ENCODE peak calls at places on chromosome 13, in nine cellular contexts. One of them, this sample, is unnamed.

GRCh38 chr13:42174344-42175162 is 97.4 kb upstream of the AKAP11 start:
- DNase-seq in sigmoid colon: no peak
- DNase-seq in upper lobe of left lung: no peak
- DNase-seq in IMR-90: peak; percentile 73
- DNase-seq in RWPE2: no peak
- DNase-seq in suprapubic skin: no peak
- DNase-seq in esophagus squamous epithelium: no peak
- DNase-seq in dorsolateral prefrontal cortex: no peak
- DNase-seq in HFF-Myc: no peak
- DNase-seq in this sample: no peak

GRCh38 chr13:33816912-33817311 is 1.0 kb upstream of the RFC3 start:
- DNase-seq in esophagus squamous epithelium: no peak
- DNase-seq in IMR-90: no peak
- DNase-seq in RWPE2: no peak
- DNase-seq in dorsolateral prefrontal cortex: no peak
- DNase-seq in upper lobe of left lung: no peak
- DNase-seq in suprapubic skin: no peak
- DNase-seq in sigmoid colon: no peak
- DNase-seq in HFF-Myc: no peak
- DNase-seq in this sample: no peak

GRCh38 chr13:109336730-109337129 is 449.7 kb downstream of the IRS2 start:
- DNase-seq in IMR-90: peak; percentile 85
- DNase-seq in RWPE2: no peak
- DNase-seq in upper lobe of left lung: no peak
- DNase-seq in dorsolateral prefrontal cortex: no peak
- DNase-seq in suprapubic skin: no peak
- DNase-seq in esophagus squamous epithelium: no peak
- DNase-seq in sigmoid colon: no peak
- DNase-seq in HFF-Myc: no peak
- DNase-seq in this sample: peak; percentile 74

GRCh38 chr13:48531416-48532145 is 1.3 kb downstream of the RCBTB2 start:
- DNase-seq in IMR-90: no peak
- DNase-seq in RWPE2: no peak
- DNase-seq in esophagus squamous epithelium: no peak
- DNase-seq in upper lobe of left lung: no peak
- DNase-seq in dorsolateral prefrontal cortex: no peak
- DNase-seq in HFF-Myc: no peak
- DNase-seq in suprapubic skin: no peak
- DNase-seq in sigmoid colon: no peak
- DNase-seq in this sample: no peak

GRCh38 chr13:50699874-50700663 is 143.4 kb downstream of the DLEU7 start:
- DNase-seq in suprapubic skin: no peak
- DNase-seq in dorsolateral prefrontal cortex: no peak
- DNase-seq in sigmoid colon: no peak
- DNase-seq in upper lobe of left lung: no peak
- DNase-seq in IMR-90: no peak
- DNase-seq in esophagus squamous epithelium: no peak
- DNase-seq in RWPE2: no peak
- DNase-seq in HFF-Myc: no peak
- DNase-seq in this sample: no peak

GRCh38 chr13:27283906-27284523 is 13.4 kb downstream of the RASL11A start:
- DNase-seq in esophagus squamous epithelium: no peak
- DNase-seq in dorsolateral prefrontal cortex: no peak
- DNase-seq in IMR-90: no peak
- DNase-seq in suprapubic skin: no peak
- DNase-seq in HFF-Myc: no peak
- DNase-seq in sigmoid colon: no peak
- DNase-seq in upper lobe of left lung: no peak
- DNase-seq in RWPE2: no peak
- DNase-seq in this sample: no peak

GRCh38 chr13:108606424-108606823 is 23.0 kb upstream of the MYO16 start:
- DNase-seq in sigmoid colon: no peak
- DNase-seq in RWPE2: no peak
- DNase-seq in suprapubic skin: no peak
- DNase-seq in HFF-Myc: no peak
- DNase-seq in upper lobe of left lung: no peak
- DNase-seq in esophagus squamous epithelium: no peak
- DNase-seq in dorsolateral prefrontal cortex: no peak
- DNase-seq in IMR-90: no peak
- DNase-seq in this sample: no peak

GRCh38 chr13:79777504-79777903 is 296.5 kb downstream of the NDFIP2 start:
- DNase-seq in esophagus squamous epithelium: no peak
- DNase-seq in HFF-Myc: no peak
- DNase-seq in sigmoid colon: no peak
- DNase-seq in IMR-90: no peak
- DNase-seq in dorsolateral prefrontal cortex: no peak
- DNase-seq in suprapubic skin: no peak
- DNase-seq in RWPE2: no peak
- DNase-seq in upper lobe of left lung: no peak
- DNase-seq in this sample: no peak

GRCh38 chr13:23428183-23428528 is 5.3 kb downstream of the SACS start:
- DNase-seq in suprapubic skin: no peak
- DNase-seq in RWPE2: no peak
- DNase-seq in sigmoid colon: no peak
- DNase-seq in IMR-90: peak; percentile 65
- DNase-seq in upper lobe of left lung: no peak
- DNase-seq in dorsolateral prefrontal cortex: no peak
- DNase-seq in esophagus squamous epithelium: no peak
- DNase-seq in HFF-Myc: no peak
- DNase-seq in this sample: peak; percentile 48

GRCh38 chr13:79241697-79242096 is 164.4 kb downstream of the RBM26 start:
- DNase-seq in IMR-90: no peak
- DNase-seq in RWPE2: no peak
- DNase-seq in suprapubic skin: no peak
- DNase-seq in sigmoid colon: no peak
- DNase-seq in upper lobe of left lung: no peak
- DNase-seq in esophagus squamous epithelium: no peak
- DNase-seq in HFF-Myc: no peak
- DNase-seq in dorsolateral prefrontal cortex: no peak
- DNase-seq in this sample: no peak

GRCh38 chr13:113357529-113357928 is 6.4 kb downstream of the GRTP1 start:
- DNase-seq in upper lobe of left lung: no peak
- DNase-seq in IMR-90: peak; percentile 89
- DNase-seq in suprapubic skin: no peak
- DNase-seq in RWPE2: no peak
- DNase-seq in sigmoid colon: no peak
- DNase-seq in HFF-Myc: no peak
- DNase-seq in esophagus squamous epithelium: no peak
- DNase-seq in dorsolateral prefrontal cortex: no peak
- DNase-seq in this sample: peak; percentile 73
- TF ChIP-seq CTCF in upper lobe of left lung: no peak
- TF ChIP-seq CTCF in IMR-90: no peak
- TF ChIP-seq CTCF in suprapubic skin: no peak
- TF ChIP-seq CTCF in RWPE2: no peak
- TF ChIP-seq CTCF in sigmoid colon: no peak
- TF ChIP-seq CTCF in HFF-Myc: no peak
- TF ChIP-seq CTCF in esophagus squamous epithelium: no peak
- TF ChIP-seq CTCF in dorsolateral prefrontal cortex: no peak
- TF ChIP-seq CTCF in this sample: no peak

DNA sequence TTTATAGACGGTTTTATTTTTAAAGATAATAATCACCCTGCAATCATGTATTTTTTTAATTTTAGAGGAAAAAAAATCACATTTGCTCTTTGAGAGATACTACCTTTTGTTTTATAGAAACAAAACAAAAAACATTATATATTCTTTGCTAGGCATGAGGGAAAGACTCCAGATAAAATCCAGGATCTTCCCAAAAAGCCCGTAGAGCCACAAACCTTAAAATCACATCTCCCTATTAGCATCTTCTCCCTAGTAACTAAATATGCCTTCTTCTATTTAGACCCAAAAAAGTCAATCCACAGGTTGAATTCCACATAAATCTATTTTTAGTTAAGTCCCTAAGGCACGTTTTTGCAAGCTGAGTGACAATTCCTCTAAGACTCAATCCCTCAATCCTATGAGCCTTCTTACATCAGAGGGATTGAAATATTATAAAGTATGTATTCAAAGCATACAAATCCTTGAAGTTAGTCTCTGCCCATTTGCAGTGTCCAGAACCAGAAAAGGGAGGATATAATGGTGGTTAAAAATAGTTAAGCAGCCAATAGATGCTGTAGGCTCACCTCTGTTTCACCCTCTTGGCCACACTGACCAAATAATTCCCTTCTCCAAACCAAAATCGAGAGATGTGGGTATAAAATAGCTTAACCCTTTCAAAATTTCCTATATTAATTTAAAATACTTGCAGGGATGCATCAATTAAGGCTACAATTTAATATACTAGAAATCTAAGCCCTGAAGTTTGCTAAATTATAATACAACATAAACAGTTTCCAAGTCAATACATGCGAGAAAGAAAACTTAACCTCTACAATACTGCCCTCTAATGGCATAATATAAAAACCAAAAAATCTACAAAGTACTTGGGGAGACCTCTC is 64.0 kb downstream of the SERP2 start:
- DNase-seq in IMR-90: peak; percentile 63
- DNase-seq in RWPE2: no peak
- DNase-seq in dorsolateral prefrontal cortex: no peak
- DNase-seq in HFF-Myc: no peak
- DNase-seq in upper lobe of left lung: no peak
- DNase-seq in suprapubic skin: no peak
- DNase-seq in sigmoid colon: no peak
- DNase-seq in esophagus squamous epithelium: no peak
- DNase-seq in this sample: peak; percentile 77
- H3K4me3 ChIP-seq in IMR-90: peak overlapping the region; percentile 58
- H3K4me3 ChIP-seq in RWPE2: peak overlapping the region; percentile 87
- H3K4me3 ChIP-seq in dorsolateral prefrontal cortex: peak overlapping the region; percentile 95
- H3K4me3 ChIP-seq in HFF-Myc: peak overlapping the region; percentile 62
- H3K4me3 ChIP-seq in upper lobe of left lung: peak overlapping the region; percentile 78
- H3K4me3 ChIP-seq in suprapubic skin: peak overlapping the region; percentile 80
- H3K4me3 ChIP-seq in sigmoid colon: peak overlapping the region; percentile 72
- H3K4me3 ChIP-seq in esophagus squamous epithelium: peak overlapping the region; percentile 75
- H3K4me3 ChIP-seq in this sample: peak overlapping the region; percentile 90

GRCh38 chr13:52847682-52848432 is 583 bp downstream of the PCDH8 start:
- DNase-seq in RWPE2: no peak
- DNase-seq in upper lobe of left lung: peak; percentile 81
- DNase-seq in sigmoid colon: no peak
- DNase-seq in HFF-Myc: no peak
- DNase-seq in suprapubic skin: no peak
- DNase-seq in IMR-90: no peak
- DNase-seq in esophagus squamous epithelium: no peak
- DNase-seq in dorsolateral prefrontal cortex: no peak
- DNase-seq in this sample: no peak

GRCh38 chr13:52846567-52847321 is 1.7 kb downstream of the PCDH8 start:
- DNase-seq in suprapubic skin: no peak
- DNase-seq in esophagus squamous epithelium: no peak
- DNase-seq in HFF-Myc: no peak
- DNase-seq in upper lobe of left lung: peak; percentile 89
- DNase-seq in dorsolateral prefrontal cortex: peak; percentile 60
- DNase-seq in RWPE2: no peak
- DNase-seq in sigmoid colon: no peak
- DNase-seq in IMR-90: peak; percentile 2
- DNase-seq in this sample: no peak

GRCh38 chr13:52847322-52847681 is 1.1 kb downstream of the PCDH8 start:
- DNase-seq in IMR-90: no peak
- DNase-seq in dorsolateral prefrontal cortex: no peak
- DNase-seq in HFF-Myc: no peak
- DNase-seq in suprapubic skin: no peak
- DNase-seq in esophagus squamous epithelium: no peak
- DNase-seq in upper lobe of left lung: no peak
- DNase-seq in sigmoid colon: no peak
- DNase-seq in RWPE2: no peak
- DNase-seq in this sample: no peak

GRCh38 chr13:52845766-52846566 is 2.5 kb downstream of the PCDH8 start:
- DNase-seq in sigmoid colon: no peak
- DNase-seq in suprapubic skin: no peak
- DNase-seq in dorsolateral prefrontal cortex: no peak
- DNase-seq in upper lobe of left lung: peak; percentile 87
- DNase-seq in esophagus squamous epithelium: no peak
- DNase-seq in HFF-Myc: no peak
- DNase-seq in IMR-90: no peak
- DNase-seq in RWPE2: peak; percentile 45
- DNase-seq in this sample: peak; percentile 5

DNA sequence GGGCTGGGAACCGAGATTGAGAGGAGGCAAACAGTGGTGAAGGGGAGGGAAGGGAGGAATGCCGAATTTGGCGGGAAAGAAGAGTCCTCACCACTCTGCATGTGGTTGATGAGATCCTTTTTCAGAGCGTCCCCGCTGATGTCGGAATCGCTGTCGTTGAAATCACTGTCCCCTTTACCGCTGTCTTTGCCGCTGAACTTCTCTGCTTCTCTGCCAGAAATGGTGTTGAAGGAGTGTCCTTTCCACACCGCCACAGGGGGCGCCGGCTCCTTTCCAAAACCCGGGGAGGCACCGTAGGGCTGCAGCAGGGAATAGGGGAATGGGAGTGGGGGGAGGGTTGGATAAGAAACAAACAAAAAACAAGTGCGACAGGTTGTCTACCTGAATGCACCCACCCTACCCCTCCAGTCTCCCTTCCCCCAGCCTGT is 3.1 kb downstream of the PCDH8 start:
- DNase-seq in esophagus squamous epithelium: no peak
- DNase-seq in upper lobe of left lung: no peak
- DNase-seq in IMR-90: no peak
- DNase-seq in suprapubic skin: no peak
- DNase-seq in HFF-Myc: no peak
- DNase-seq in dorsolateral prefrontal cortex: no peak
- DNase-seq in RWPE2: no peak
- DNase-seq in sigmoid colon: no peak
- DNase-seq in this sample: no peak
- TF ChIP-seq CTCF in esophagus squamous epithelium: no peak
- TF ChIP-seq CTCF in upper lobe of left lung: no peak
- TF ChIP-seq CTCF in IMR-90: no peak
- TF ChIP-seq CTCF in suprapubic skin: no peak
- TF ChIP-seq CTCF in HFF-Myc: peak; percentile 13
- TF ChIP-seq CTCF in dorsolateral prefrontal cortex: no peak
- TF ChIP-seq CTCF in RWPE2: no peak
- TF ChIP-seq CTCF in sigmoid colon: no peak
- TF ChIP-seq CTCF in this sample: no peak

DNA sequence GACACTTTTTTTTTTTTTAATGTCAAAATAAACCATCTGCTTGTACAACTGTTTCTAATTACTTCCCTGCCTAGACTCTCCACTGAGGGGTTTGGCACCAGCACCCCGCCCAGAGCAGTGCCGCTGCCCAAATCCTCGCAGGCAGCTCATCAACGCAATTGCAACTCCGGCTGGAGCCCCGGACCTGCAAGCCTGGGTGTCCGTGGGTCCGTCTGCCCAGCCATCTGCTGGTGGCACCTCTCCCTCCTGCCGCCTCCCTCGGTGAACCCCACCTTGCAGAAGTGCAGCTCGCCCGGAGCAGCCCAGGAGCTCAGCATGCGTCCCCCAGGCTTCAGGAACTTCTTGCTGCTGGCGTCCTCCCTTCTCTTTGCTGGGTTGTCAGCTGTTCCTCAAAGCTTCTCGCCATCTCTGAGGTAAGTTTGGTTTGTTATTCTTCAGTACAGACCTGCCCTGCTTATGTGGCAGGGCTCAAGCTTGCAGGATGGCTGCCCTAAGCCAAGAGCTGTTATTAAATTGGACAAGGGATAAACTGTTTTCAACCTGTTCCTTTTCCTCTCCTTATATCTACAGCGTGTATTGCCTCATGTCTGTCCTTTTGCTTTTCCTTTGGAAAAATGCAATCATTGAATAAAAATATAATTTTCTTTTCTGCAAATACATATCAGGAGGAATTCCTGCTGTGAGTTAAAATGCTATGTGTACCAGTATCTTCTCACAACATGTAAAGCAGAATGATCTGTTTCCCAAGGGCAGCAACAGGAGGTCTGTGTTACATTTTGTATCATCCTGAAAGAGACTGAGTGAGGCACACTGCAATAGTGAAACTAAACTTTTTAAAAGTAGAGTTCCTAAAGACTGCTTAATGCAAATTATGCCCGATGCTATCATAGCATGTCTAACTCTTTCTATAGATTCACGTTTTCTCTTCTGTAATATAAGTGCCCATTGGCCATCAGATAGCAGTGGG is at the start of gene ITGBL1:
- DNase-seq in HFF-Myc: no peak
- DNase-seq in suprapubic skin: peak; percentile 68
- DNase-seq in IMR-90: peak; percentile 25
- DNase-seq in esophagus squamous epithelium: no peak
- DNase-seq in RWPE2: peak; percentile 58
- DNase-seq in dorsolateral prefrontal cortex: no peak
- DNase-seq in sigmoid colon: no peak
- DNase-seq in upper lobe of left lung: peak; percentile 78
- DNase-seq in this sample: peak; percentile 52
- H3K4me3 ChIP-seq in HFF-Myc: peak within 1 kb of the TSS; percentile 54
- H3K4me3 ChIP-seq in suprapubic skin: peak within 1 kb of the TSS; percentile 58
- H3K4me3 ChIP-seq in IMR-90: peak within 1 kb of the TSS; percentile 50
- H3K4me3 ChIP-seq in esophagus squamous epithelium: peak within 1 kb of the TSS; percentile 69
- H3K4me3 ChIP-seq in RWPE2: peak within 1 kb of the TSS; percentile 6
- H3K4me3 ChIP-seq in dorsolateral prefrontal cortex: peak within 1 kb of the TSS; percentile 49
- H3K4me3 ChIP-seq in sigmoid colon: peak within 1 kb of the TSS; percentile 38
- H3K4me3 ChIP-seq in upper lobe of left lung: peak within 1 kb of the TSS; percentile 49
- H3K4me3 ChIP-seq in this sample: peak within 1 kb of the TSS; percentile 43